ENCODE peak calls at places on chromosomes 11 and 22, in seven cellular contexts. R is endothelial cell of umbilical vein, F is heart right ventricle, K is adrenal gland, Q is Peyer's patch, T is right cardiac atrium, U is stomach. S is an unnamed sample. For H3K27me3 and H3K4me1, the result is how much of the 10 kb centered on the place peaks cover.

GRCh38 chr22:36986242-36986821 is 32.9 kb downstream of the TST start:
- DNase-seq in R (peak), F (no peak), K (no peak), Q (no peak), T (no peak), U (peak), S (peak)

GRCh38 chr11:104934594-104934993 is 33.8 kb downstream of the CASP4 start:
- DNase-seq in R (no peak), F (no peak), K (no peak), Q (no peak), T (no peak), U (no peak), S (no peak)

GRCh38 chr11:93543292-93543977 is at the start of gene SMCO4:
- DNase-seq in R (peak), F (peak), K (peak), Q (peak), T (peak), U (peak), S (peak)

GRCh38 chr11:57597971-57598830 is 716 bp downstream of the SERPING1 start:
- DNase-seq in R (no peak), F (peak), K (peak), Q (peak), T (peak), U (peak), S (peak)

GRCh38 chr11:70005107-70005818 is 72.9 kb upstream of the ANO1 start:
- DNase-seq in R (no peak), F (no peak), K (no peak), Q (no peak), T (no peak), U (no peak), S (no peak)

GRCh38 chr11:33445761-33446161 is 188.6 kb downstream of the HIPK3 start:
- DNase-seq in R (no peak), F (no peak), K (no peak), Q (no peak), T (no peak), U (no peak), S (no peak)

GRCh38 chr11:130181295-130182272 is 22.0 kb downstream of the ST14 start:
- DNase-seq in R (no peak), F (no peak), K (peak), Q (peak), T (no peak), U (peak), S (peak)

GRCh38 chr22:48697694-48698276 is 1129.9 kb downstream of the BRD1 start:
- DNase-seq in R (no peak), F (no peak), K (no peak), Q (no peak), T (no peak), U (no peak), S (no peak)

GRCh38 chr11:9616858-9617257 is 43.4 kb downstream of the WEE1 start:
- DNase-seq in R (peak), F (no peak), K (no peak), Q (no peak), T (no peak), U (no peak), S (no peak)

GRCh38 chr11:64835616-64836447 is 8.6 kb downstream of the CDC42BPG start:
- DNase-seq in R (no peak), F (no peak), K (no peak), Q (no peak), T (no peak), U (no peak), S (no peak)

GRCh38 chr22:46829140-46829891 is 66.9 kb downstream of the TBC1D22A start:
- DNase-seq in R (peak), F (no peak), K (peak), Q (no peak), T (peak), U (no peak), S (no peak)

GRCh38 chr11:9459573-9460321 is 1.1 kb upstream of the ZNF143 start:
- DNase-seq in R (peak), F (no peak), K (peak), Q (no peak), T (peak), U (no peak), S (peak)

GRCh38 chr11:85299247-85299646 is 327.9 kb downstream of the DLG2 start:
- DNase-seq in R (no peak), F (no peak), K (peak), Q (no peak), T (no peak), U (no peak), S (peak)

GRCh38 chr11:76577199-76577920 is 93.2 kb downstream of the LRRC32 start:
- DNase-seq in R (peak), F (peak), K (peak), Q (peak), T (peak), U (no peak), S (peak)

GRCh38 chr11:71936825-71937224 is 8.0 kb downstream of the RNF121 start:
- DNase-seq in R (peak), F (no peak), K (peak), Q (no peak), T (no peak), U (no peak), S (no peak)

GRCh38 chr11:42967653-42968052 is 344.1 kb upstream of the API5 start:
- DNase-seq in R (no peak), F (no peak), K (no peak), Q (no peak), T (no peak), U (no peak), S (no peak)

GRCh38 chr11:114280696-114281095 is 15.5 kb upstream of the NNMT start:
- DNase-seq in R (peak), F (peak), K (peak), Q (no peak), T (peak), U (peak), S (peak)

GRCh38 chr11:113274708-113275582 is 39.4 kb upstream of the TTC12 start:
- DNase-seq in R (no peak), F (no peak), K (peak), Q (no peak), T (no peak), U (no peak), S (no peak)

GRCh38 chr11:3109921-3110706 is 52.9 kb upstream of the CARS1 start:
- DNase-seq in R (peak), F (peak), K (peak), Q (peak), T (peak), U (peak), S (no peak)

GRCh38 chr11:59144096-59144495 is 1.4 kb downstream of the FAM111A start:
- DNase-seq in R (peak), F (no peak), K (no peak), Q (no peak), T (no peak), U (no peak), S (no peak)

GRCh38 chr11:118631109-118631508 is 23.7 kb downstream of the PHLDB1 start:
- DNase-seq in R (no peak), F (no peak), K (no peak), Q (no peak), T (peak), U (no peak), S (peak)

DNA sequence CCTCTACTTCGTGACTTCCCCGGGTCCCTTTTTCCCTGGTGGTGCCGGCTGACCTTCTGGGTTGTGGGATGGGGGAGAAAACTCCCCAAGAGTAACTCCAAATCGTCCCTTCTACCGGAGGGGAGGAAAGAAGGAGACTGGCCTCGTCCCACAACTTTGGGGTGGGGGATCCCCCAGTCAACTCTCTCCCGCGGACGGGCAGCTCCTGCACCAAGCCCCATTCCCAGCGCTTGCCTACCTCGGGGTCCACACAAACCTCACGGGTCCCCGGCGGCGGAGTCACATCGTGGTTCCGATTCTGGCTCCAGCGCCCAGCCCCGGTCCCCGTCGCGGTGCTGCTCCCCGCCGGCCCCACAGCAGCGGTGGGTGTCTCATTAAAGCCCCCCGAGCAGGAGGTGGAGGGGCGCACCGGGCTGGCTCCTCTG is 317 bp downstream of the BDNF start:
- DNase-seq in R (no peak), F (no peak), K (no peak), Q (no peak), T (peak), U (no peak), S (no peak)
- H3K27me3 ChIP-seq in R (under half), F (under half), K (under half), Q (under half), T (under half), U (half or more), S (under half)

GRCh38 chr11:10642298-10642697 is 51.3 kb downstream of the IRAG1 start:
- DNase-seq in R (no peak), F (no peak), K (no peak), Q (no peak), T (no peak), U (no peak), S (no peak)
- H3K4me1 ChIP-seq in R (under half), F (under half), K (under half), Q (under half), T (under half), U (under half), S (under half)

DNA sequence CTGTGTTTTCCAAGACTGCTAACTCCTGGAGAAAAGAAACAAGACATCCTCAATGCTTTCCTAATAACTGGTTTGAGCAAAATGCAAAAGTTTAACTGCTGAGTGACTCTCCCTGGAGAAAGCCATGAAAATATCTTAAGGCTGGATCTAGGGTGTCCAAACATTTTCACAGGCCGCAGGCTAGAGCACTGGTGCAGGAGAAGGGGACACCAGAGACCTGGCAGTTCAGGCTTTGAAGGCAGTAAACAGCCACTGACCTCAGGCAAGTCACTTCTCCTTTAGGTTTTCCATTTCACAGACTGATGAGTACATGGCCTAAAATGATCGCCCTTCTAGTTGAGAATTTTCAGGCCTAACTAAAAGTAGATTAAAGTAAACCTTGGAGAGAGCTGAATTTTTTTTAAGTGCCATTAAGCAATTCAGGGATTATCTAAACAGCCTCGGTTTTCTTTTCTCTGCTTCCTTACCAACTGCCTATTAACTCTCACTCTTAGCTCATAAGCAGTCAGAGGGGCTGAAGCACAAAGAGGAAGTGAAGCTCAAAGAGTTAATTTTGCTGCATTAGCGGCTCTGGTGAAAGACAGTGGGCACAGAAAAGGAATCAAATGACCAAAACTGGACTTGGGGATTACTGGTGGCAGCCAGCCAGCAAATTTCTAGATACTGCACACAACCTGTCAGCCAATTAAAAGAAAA is 2.3 kb downstream of the CHKA start:
- DNase-seq in R (peak), F (no peak), K (peak), Q (no peak), T (no peak), U (peak), S (no peak)
- H3K4me3 ChIP-seq in R (no peak), F (peak), K (no peak), Q (peak), T (no peak), U (peak), S (peak)

GRCh38 chr11:45347343-45347742 is 61.2 kb upstream of the SYT13 start:
- DNase-seq in R (no peak), F (no peak), K (no peak), Q (no peak), T (no peak), U (no peak), S (no peak)

GRCh38 chr11:45343988-45344387 is 57.8 kb upstream of the SYT13 start:
- DNase-seq in R (no peak), F (no peak), K (no peak), Q (no peak), T (no peak), U (no peak), S (no peak)

DNA sequence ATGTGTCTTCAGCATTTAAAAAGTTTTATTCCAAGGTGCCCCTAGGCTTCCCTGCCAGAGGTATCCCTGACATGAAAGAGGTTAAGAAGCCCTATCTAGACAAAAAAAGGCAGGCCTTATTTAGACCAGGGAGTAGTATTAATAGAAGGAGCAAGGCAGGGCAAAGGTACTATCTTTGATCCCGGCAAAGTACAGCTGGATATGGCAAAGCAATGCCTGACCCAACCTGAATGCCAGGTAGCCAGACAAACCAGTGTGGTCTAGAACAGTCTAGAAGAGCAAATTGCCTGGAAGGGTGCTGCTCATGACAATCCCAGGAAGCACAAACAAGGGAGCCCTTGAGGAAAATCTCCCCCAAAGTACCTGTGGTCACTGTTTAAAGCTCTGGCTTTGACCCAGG is 62.6 kb upstream of the SYT13 start:
- DNase-seq in R (no peak), F (no peak), K (no peak), Q (no peak), T (no peak), U (no peak), S (no peak)
- H3K27me3 ChIP-seq in R (under half), F (under half), K (under half), Q (under half), T (under half), U (under half), S (under half)

GRCh38 chr11:12798609-12799011 is 124.4 kb downstream of the TEAD1 start:
- DNase-seq in R (no peak), F (no peak), K (no peak), Q (no peak), T (no peak), U (no peak), S (no peak)
- H3K4me1 ChIP-seq in R (under half), F (half or more), K (under half), Q (under half), T (under half), U (under half), S (under half)

S was measured in colonic mucosa.